ENCODE peak calls at places on chromosomes 3 and 15, in six cellular contexts. A is foreskin fibroblast; N is GM23338; G is anterior cingulate cortex; R is effector memory CD8-positive, alpha-beta T cell; Z is activated T-helper 1 cell treated with anti-CD3 and anti-CD28 coated beads, Interleukin-12 subunit alpha, Interleukin-12 subunit beta, Interleukin-2, Interleukin-4 antibody, amounts not matched to agents 30 ng/mL and 10 ng/mL and 1 ng/mL, durations not matched to agents 14 hours and 24 hours and 36 hours. X is an unnamed sample.

GRCh38 chr3:61493339-61493738 is 68.0 kb upstream of the PTPRG start:
- DNase-seq in A (no peak), N (no peak), G (no peak), R (no peak), Z (no peak), X (no peak)

GRCh38 chr15:40630313-40630712 is 36.3 kb downstream of the KNL1 start:
- DNase-seq in A (no peak), N (no peak), G (no peak), R (no peak), Z (no peak), X (no peak)

GRCh38 chr15:66995257-66995656 is 70.1 kb upstream of the SMAD3 start:
- DNase-seq in A (peak), N (no peak), G (no peak), R (no peak), Z (no peak), X (peak)

GRCh38 chr3:64792458-64792857 is 104.7 kb upstream of the ADAMTS9 start:
- DNase-seq in A (no peak), N (no peak), G (no peak), R (no peak), Z (no peak), X (no peak)

GRCh38 chr3:169390741-169391300 is 272.7 kb downstream of the MECOM start:
- DNase-seq in A (no peak), N (no peak), G (no peak), R (no peak), Z (no peak), X (no peak)

GRCh38 chr15:95446854-95447253 is 883.6 kb upstream of the NR2F2 start:
- DNase-seq in A (no peak), N (no peak), G (no peak), R (peak), Z (peak), X (no peak)

GRCh38 chr3:102757950-102758349 is 323.1 kb downstream of the ZPLD1 start:
- DNase-seq in A (no peak), N (no peak), G (no peak), R (no peak), Z (no peak), X (no peak)

GRCh38 chr3:184176377-184177330 is 2.0 kb downstream of the AP2M1 start:
- DNase-seq in A (peak), N (peak), G (peak), R (no peak), Z (no peak), X (peak)

GRCh38 chr3:58059349-58060321 is 51.4 kb downstream of the FLNB start:
- DNase-seq in A (peak), N (no peak), G (no peak), R (no peak), Z (no peak), X (peak)

GRCh38 chr15:34795267-34796081 is at the start of gene ACTC1:
- DNase-seq in A (peak), N (peak), G (no peak), R (no peak), Z (no peak), X (peak)

GRCh38 chr15:62835762-62836161 is 206.8 kb upstream of the TPM1 start:
- DNase-seq in A (no peak), N (no peak), G (no peak), R (no peak), Z (no peak), X (no peak)

GRCh38 chr3:39413691-39414420 is 7.3 kb downstream of the RPSA start:
- DNase-seq in A (peak), N (no peak), G (no peak), R (no peak), Z (no peak), X (no peak)

GRCh38 chr3:49734752-49735151 is 11.0 kb upstream of the GMPPB start:
- DNase-seq in A (no peak), N (no peak), G (no peak), R (no peak), Z (no peak), X (no peak)

GRCh38 chr3:58206406-58207011 is 4.3 kb downstream of the DNASE1L3 start:
- DNase-seq in A (peak), N (no peak), G (no peak), R (no peak), Z (no peak), X (peak)